ENCODE peak calls at places on chromosomes 2 and 18, in six cellular contexts. A, P, I, F, R and C are unnamed samples.

GRCh38 chr18:63043516-63043915 is 276.1 kb downstream of the BCL2 start:
- DNase-seq in A (no peak), P (peak), I (peak), F (no peak), R (no peak), C (peak)

GRCh38 chr2:165634855-165635254 is 159.2 kb downstream of the GALNT3 start:
- DNase-seq in A (peak), P (peak), I (peak), F (no peak), R (peak), C (no peak)

GRCh38 chr2:181395871-181396574 is 61.2 kb upstream of the ITGA4 start:
- DNase-seq in A (no peak), P (no peak), I (no peak), F (no peak), R (no peak), C (no peak)

GRCh38 chr2:106845716-106846115 is 40.3 kb downstream of the ST6GAL2 start:
- DNase-seq in A (no peak), P (no peak), I (no peak), F (no peak), R (no peak), C (no peak)

GRCh38 chr2:70901235-70902066 is 34.2 kb upstream of the ATP6V1B1 start:
- DNase-seq in A (no peak), P (no peak), I (peak), F (no peak), R (no peak), C (no peak)

GRCh38 chr2:157424374-157424773 is 19.5 kb downstream of the CYTIP start:
- DNase-seq in A (no peak), P (no peak), I (no peak), F (no peak), R (no peak), C (no peak)

GRCh38 chr2:218428846-218429558 is 10.1 kb downstream of the VIL1 start:
- DNase-seq in A (no peak), P (no peak), I (no peak), F (no peak), R (no peak), C (no peak)

GRCh38 chr2:18845854-18846253 is 256.5 kb upstream of the NT5C1B start:
- DNase-seq in A (no peak), P (no peak), I (peak), F (no peak), R (no peak), C (no peak)

GRCh38 chr2:159921752-159922404 is 123.9 kb upstream of the CD302 start:
- DNase-seq in A (peak), P (peak), I (peak), F (peak), R (no peak), C (no peak)

GRCh38 chr2:162025121-162025911 is 48.7 kb downstream of the DPP4 start:
- DNase-seq in A (no peak), P (no peak), I (peak), F (no peak), R (peak), C (peak)

GRCh38 chr18:47036298-47036874 is 965 bp upstream of the ELOA2 start:
- DNase-seq in A (no peak), P (peak), I (peak), F (no peak), R (no peak), C (peak)

GRCh38 chr18:70072678-70073077 is 125.0 kb upstream of the CD226 start:
- DNase-seq in A (no peak), P (peak), I (peak), F (no peak), R (no peak), C (no peak)

GRCh38 chr2:96806468-96807126 is 9.5 kb upstream of the CNNM3 start:
- DNase-seq in A (no peak), P (no peak), I (no peak), F (peak), R (no peak), C (no peak)

GRCh38 chr2:37119182-37119581 is 34.9 kb downstream of the GPATCH11 start:
- DNase-seq in A (no peak), P (no peak), I (no peak), F (no peak), R (no peak), C (no peak)

GRCh38 chr2:96795076-96795475 is 21.0 kb upstream of the CNNM3 start:
- DNase-seq in A (no peak), P (no peak), I (no peak), F (no peak), R (no peak), C (no peak)

GRCh38 chr2:102801098-102801718 is 39.4 kb downstream of the TMEM182 start:
- DNase-seq in A (no peak), P (peak), I (peak), F (no peak), R (no peak), C (no peak)

GRCh38 chr2:122136071-122136470 is 380.6 kb downstream of the TSN start:
- DNase-seq in A (no peak), P (peak), I (no peak), F (no peak), R (no peak), C (no peak)
- TF ChIP-seq CTCF in A (no peak), P (peak), I (no peak), F (peak), R (peak), C (peak)

GRCh38 chr2:233422649-233423435 is 68.5 kb downstream of the DGKD start:
- DNase-seq in A (no peak), P (no peak), I (no peak), F (no peak), R (no peak), C (no peak)
- H3K4me3 ChIP-seq in A (no peak), P (no peak), I (no peak), F (no peak), R (no peak), C (no peak)

GRCh38 chr18:58309610-58310239 is 265.7 kb downstream of the NEDD4L start:
- DNase-seq in A (no peak), P (no peak), I (no peak), F (no peak), R (no peak), C (no peak)

GRCh38 chr18:58308463-58308862 is 264.4 kb downstream of the NEDD4L start:
- DNase-seq in A (no peak), P (no peak), I (no peak), F (no peak), R (no peak), C (no peak)

GRCh38 chr18:58311390-58311789 is 267.4 kb downstream of the NEDD4L start:
- DNase-seq in A (no peak), P (no peak), I (no peak), F (no peak), R (no peak), C (no peak)

GRCh38 chr18:58309099-58309498 is 265.1 kb downstream of the NEDD4L start:
- DNase-seq in A (no peak), P (no peak), I (no peak), F (no peak), R (no peak), C (no peak)

DNA sequence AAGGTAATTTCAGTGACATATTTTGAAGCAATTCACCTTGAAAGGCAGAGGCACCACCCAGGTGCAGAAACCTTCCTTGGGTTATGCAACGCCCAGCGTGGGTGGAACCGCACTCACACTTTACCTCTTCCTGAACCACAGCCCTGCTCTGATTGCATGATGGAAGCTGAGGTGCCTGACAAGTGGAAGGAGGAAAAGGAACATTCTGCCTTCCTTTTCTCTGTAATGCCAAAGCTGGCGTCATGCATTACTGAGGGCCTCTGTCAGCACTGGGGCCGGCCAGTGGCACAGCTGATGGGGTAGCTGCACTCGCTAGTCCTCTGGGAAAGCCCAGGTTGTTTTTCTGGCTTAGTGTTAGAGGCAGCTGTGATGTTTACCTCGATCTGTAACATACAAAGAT is 266.5 kb downstream of the NEDD4L start:
- DNase-seq in A (no peak), P (peak), I (no peak), F (no peak), R (no peak), C (no peak)
- TF ChIP-seq CTCF in A (no peak), P (no peak), I (no peak), F (no peak), R (no peak), C (no peak)

DNA sequence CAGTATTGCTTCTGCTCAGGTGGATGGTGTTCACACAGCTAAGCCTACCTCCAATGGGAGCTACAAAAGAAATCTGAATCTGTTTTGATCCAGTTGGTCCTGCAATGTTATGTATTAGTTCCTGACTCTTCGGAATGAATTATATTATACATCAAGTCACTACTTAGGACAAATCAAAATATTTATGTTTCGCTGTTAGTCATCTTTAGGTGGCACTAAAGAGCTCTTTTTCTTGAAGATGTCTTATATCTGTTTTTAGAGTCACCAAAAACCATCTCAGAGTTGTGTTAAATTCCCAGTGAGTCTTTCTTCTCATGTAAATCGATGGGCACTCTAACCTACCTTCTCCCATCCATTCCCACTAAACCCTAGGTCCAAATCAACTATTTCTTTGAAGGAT is 2.2 kb downstream of the DNER start:
- DNase-seq in A (no peak), P (no peak), I (peak), F (no peak), R (no peak), C (no peak)
- H3K4me3 ChIP-seq in A (no peak), P (no peak), I (no peak), F (no peak), R (no peak), C (no peak)